ENCODE peak calls at places on chromosomes 11 and 22, in ten cellular contexts. One of them, this sample, is unnamed. For H3K27me3, the result is how much of the 10 kb centered on the place peaks cover.

GRCh38 chr11:91981995-91982394 is 242.6 kb upstream of the FAT3 start:
- DNase-seq in dorsolateral prefrontal cortex: no peak
- DNase-seq in pancreas: no peak
- DNase-seq in cardiac muscle cell: peak
- DNase-seq in left lung: peak
- DNase-seq in SK-N-SH: no peak
- DNase-seq in mesenchymal stem cell: peak
- DNase-seq in stomach: no peak
- DNase-seq in astrocyte: peak
- DNase-seq in CD8-positive, alpha-beta T cell: no peak
- DNase-seq in this sample: peak

GRCh38 chr11:2095542-2095941 is 43.6 kb downstream of the IGF2 start:
- DNase-seq in dorsolateral prefrontal cortex: no peak
- DNase-seq in pancreas: no peak
- DNase-seq in cardiac muscle cell: no peak
- DNase-seq in left lung: no peak
- DNase-seq in SK-N-SH: no peak
- DNase-seq in mesenchymal stem cell: no peak
- DNase-seq in stomach: no peak
- DNase-seq in astrocyte: no peak
- DNase-seq in CD8-positive, alpha-beta T cell: no peak
- DNase-seq in this sample: no peak

GRCh38 chr11:45751430-45751829 is 53.5 kb upstream of the SLC35C1 start:
- DNase-seq in dorsolateral prefrontal cortex: peak
- DNase-seq in pancreas: no peak
- DNase-seq in cardiac muscle cell: no peak
- DNase-seq in left lung: no peak
- DNase-seq in SK-N-SH: no peak
- DNase-seq in mesenchymal stem cell: no peak
- DNase-seq in stomach: no peak
- DNase-seq in astrocyte: no peak
- DNase-seq in CD8-positive, alpha-beta T cell: no peak
- DNase-seq in this sample: no peak

GRCh38 chr22:46122511-46122971 is 27.8 kb upstream of the PPARA start:
- DNase-seq in dorsolateral prefrontal cortex: peak
- DNase-seq in pancreas: peak
- DNase-seq in cardiac muscle cell: peak
- DNase-seq in left lung: peak
- DNase-seq in SK-N-SH: peak
- DNase-seq in mesenchymal stem cell: peak
- DNase-seq in stomach: peak
- DNase-seq in astrocyte: no peak
- DNase-seq in CD8-positive, alpha-beta T cell: peak
- DNase-seq in this sample: peak

GRCh38 chr11:119886667-119887230 is 157.7 kb upstream of the NECTIN1 start:
- DNase-seq in dorsolateral prefrontal cortex: no peak
- DNase-seq in pancreas: peak
- DNase-seq in cardiac muscle cell: no peak
- DNase-seq in left lung: no peak
- DNase-seq in SK-N-SH: no peak
- DNase-seq in mesenchymal stem cell: no peak
- DNase-seq in stomach: no peak
- DNase-seq in astrocyte: no peak
- DNase-seq in CD8-positive, alpha-beta T cell: no peak
- DNase-seq in this sample: no peak

GRCh38 chr11:21511835-21512440 is 680.9 kb upstream of the ANO5 start:
- DNase-seq in dorsolateral prefrontal cortex: peak
- DNase-seq in pancreas: peak
- DNase-seq in cardiac muscle cell: peak
- DNase-seq in left lung: peak
- DNase-seq in SK-N-SH: peak
- DNase-seq in mesenchymal stem cell: peak
- DNase-seq in stomach: peak
- DNase-seq in astrocyte: peak
- DNase-seq in CD8-positive, alpha-beta T cell: peak
- DNase-seq in this sample: peak

GRCh38 chr11:65662802-65663633 is at the start of gene RELA:
- DNase-seq in dorsolateral prefrontal cortex: peak
- DNase-seq in pancreas: peak
- DNase-seq in cardiac muscle cell: peak
- DNase-seq in left lung: peak
- DNase-seq in SK-N-SH: peak
- DNase-seq in mesenchymal stem cell: peak
- DNase-seq in stomach: peak
- DNase-seq in astrocyte: peak
- DNase-seq in CD8-positive, alpha-beta T cell: peak
- DNase-seq in this sample: peak

GRCh38 chr11:133776671-133777070 is 68.6 kb downstream of the SPATA19 start:
- DNase-seq in dorsolateral prefrontal cortex: no peak
- DNase-seq in pancreas: no peak
- DNase-seq in cardiac muscle cell: no peak
- DNase-seq in left lung: no peak
- DNase-seq in SK-N-SH: no peak
- DNase-seq in mesenchymal stem cell: no peak
- DNase-seq in stomach: no peak
- DNase-seq in astrocyte: no peak
- DNase-seq in CD8-positive, alpha-beta T cell: no peak
- DNase-seq in this sample: no peak

GRCh38 chr22:23289130-23289503 is 108.8 kb downstream of the BCR start:
- DNase-seq in dorsolateral prefrontal cortex: no peak
- DNase-seq in pancreas: no peak
- DNase-seq in cardiac muscle cell: no peak
- DNase-seq in left lung: no peak
- DNase-seq in SK-N-SH: no peak
- DNase-seq in mesenchymal stem cell: no peak
- DNase-seq in stomach: no peak
- DNase-seq in astrocyte: no peak
- DNase-seq in CD8-positive, alpha-beta T cell: no peak
- DNase-seq in this sample: no peak

DNA sequence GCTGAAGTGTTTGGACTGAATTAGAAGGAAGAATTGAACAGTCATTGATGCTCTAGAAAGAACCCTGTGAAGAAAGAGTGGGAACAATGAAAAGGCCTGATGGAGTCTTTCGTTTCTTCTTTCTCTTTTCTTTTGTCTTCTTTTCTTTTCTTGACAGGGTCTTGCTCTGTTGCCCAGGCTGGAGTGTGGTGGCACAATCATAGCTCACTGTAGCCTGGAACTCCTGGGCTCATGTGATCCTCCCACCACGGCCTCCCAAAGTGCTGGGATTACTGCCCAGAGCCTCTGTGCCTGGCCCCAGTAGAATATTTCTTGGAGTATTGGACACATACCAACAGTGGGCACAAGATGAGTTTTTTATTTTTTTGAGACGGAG is 1.1 kb downstream of the FEN1 start:
- DNase-seq in dorsolateral prefrontal cortex: no peak
- DNase-seq in pancreas: no peak
- DNase-seq in cardiac muscle cell: no peak
- DNase-seq in left lung: no peak
- DNase-seq in SK-N-SH: no peak
- DNase-seq in mesenchymal stem cell: no peak
- DNase-seq in stomach: no peak
- DNase-seq in astrocyte: no peak
- DNase-seq in CD8-positive, alpha-beta T cell: no peak
- DNase-seq in this sample: peak
- H3K4me3 ChIP-seq in dorsolateral prefrontal cortex: no peak
- H3K4me3 ChIP-seq in pancreas: no peak
- H3K4me3 ChIP-seq in cardiac muscle cell: peak
- H3K4me3 ChIP-seq in left lung: peak
- H3K4me3 ChIP-seq in SK-N-SH: peak
- H3K4me3 ChIP-seq in mesenchymal stem cell: peak
- H3K4me3 ChIP-seq in stomach: peak
- H3K4me3 ChIP-seq in astrocyte: peak
- H3K4me3 ChIP-seq in CD8-positive, alpha-beta T cell: no peak
- H3K4me3 ChIP-seq in this sample: peak

GRCh38 chr11:27618591-27618990 is 81.7 kb downstream of the BDNF start:
- DNase-seq in dorsolateral prefrontal cortex: no peak
- DNase-seq in pancreas: no peak
- DNase-seq in cardiac muscle cell: no peak
- DNase-seq in left lung: no peak
- DNase-seq in SK-N-SH: no peak
- DNase-seq in mesenchymal stem cell: no peak
- DNase-seq in stomach: no peak
- DNase-seq in astrocyte: no peak
- DNase-seq in CD8-positive, alpha-beta T cell: no peak
- DNase-seq in this sample: no peak
- H3K27me3 ChIP-seq in dorsolateral prefrontal cortex: under half
- H3K27me3 ChIP-seq in pancreas: under half
- H3K27me3 ChIP-seq in cardiac muscle cell: under half
- H3K27me3 ChIP-seq in left lung: under half
- H3K27me3 ChIP-seq in SK-N-SH: under half
- H3K27me3 ChIP-seq in mesenchymal stem cell: under half
- H3K27me3 ChIP-seq in stomach: under half
- H3K27me3 ChIP-seq in astrocyte: under half
- H3K27me3 ChIP-seq in CD8-positive, alpha-beta T cell: under half
- H3K27me3 ChIP-seq in this sample: under half

GRCh38 chr11:71144736-71145135 is 107.6 kb downstream of the SHANK2 start:
- DNase-seq in dorsolateral prefrontal cortex: peak
- DNase-seq in pancreas: no peak
- DNase-seq in cardiac muscle cell: no peak
- DNase-seq in left lung: no peak
- DNase-seq in SK-N-SH: no peak
- DNase-seq in mesenchymal stem cell: no peak
- DNase-seq in stomach: no peak
- DNase-seq in astrocyte: no peak
- DNase-seq in CD8-positive, alpha-beta T cell: no peak
- DNase-seq in this sample: no peak

GRCh38 chr11:71146846-71147245 is 105.5 kb downstream of the SHANK2 start:
- DNase-seq in dorsolateral prefrontal cortex: no peak
- DNase-seq in pancreas: no peak
- DNase-seq in cardiac muscle cell: no peak
- DNase-seq in left lung: no peak
- DNase-seq in SK-N-SH: no peak
- DNase-seq in mesenchymal stem cell: no peak
- DNase-seq in stomach: no peak
- DNase-seq in astrocyte: no peak
- DNase-seq in CD8-positive, alpha-beta T cell: no peak
- DNase-seq in this sample: no peak

GRCh38 chr11:71145988-71146824 is 106.2 kb downstream of the SHANK2 start:
- DNase-seq in dorsolateral prefrontal cortex: no peak
- DNase-seq in pancreas: no peak
- DNase-seq in cardiac muscle cell: no peak
- DNase-seq in left lung: no peak
- DNase-seq in SK-N-SH: no peak
- DNase-seq in mesenchymal stem cell: no peak
- DNase-seq in stomach: no peak
- DNase-seq in astrocyte: no peak
- DNase-seq in CD8-positive, alpha-beta T cell: no peak
- DNase-seq in this sample: no peak

GRCh38 chr11:71145368-71145767 is 107.0 kb downstream of the SHANK2 start:
- DNase-seq in dorsolateral prefrontal cortex: no peak
- DNase-seq in pancreas: no peak
- DNase-seq in cardiac muscle cell: no peak
- DNase-seq in left lung: no peak
- DNase-seq in SK-N-SH: no peak
- DNase-seq in mesenchymal stem cell: no peak
- DNase-seq in stomach: no peak
- DNase-seq in astrocyte: no peak
- DNase-seq in CD8-positive, alpha-beta T cell: no peak
- DNase-seq in this sample: no peak

GRCh38 chr11:71144010-71144409 is 108.4 kb downstream of the SHANK2 start:
- DNase-seq in dorsolateral prefrontal cortex: no peak
- DNase-seq in pancreas: no peak
- DNase-seq in cardiac muscle cell: no peak
- DNase-seq in left lung: no peak
- DNase-seq in SK-N-SH: no peak
- DNase-seq in mesenchymal stem cell: no peak
- DNase-seq in stomach: no peak
- DNase-seq in astrocyte: no peak
- DNase-seq in CD8-positive, alpha-beta T cell: no peak
- DNase-seq in this sample: no peak
- H3K4me3 ChIP-seq in dorsolateral prefrontal cortex: no peak
- H3K4me3 ChIP-seq in pancreas: no peak
- H3K4me3 ChIP-seq in cardiac muscle cell: no peak
- H3K4me3 ChIP-seq in left lung: no peak
- H3K4me3 ChIP-seq in SK-N-SH: no peak
- H3K4me3 ChIP-seq in mesenchymal stem cell: no peak
- H3K4me3 ChIP-seq in stomach: no peak
- H3K4me3 ChIP-seq in astrocyte: no peak
- H3K4me3 ChIP-seq in CD8-positive, alpha-beta T cell: no peak
- H3K4me3 ChIP-seq in this sample: no peak

GRCh38 chr22:44194569-44194968 is 13.8 kb downstream of the PARVG start:
- DNase-seq in dorsolateral prefrontal cortex: no peak
- DNase-seq in pancreas: no peak
- DNase-seq in cardiac muscle cell: no peak
- DNase-seq in left lung: no peak
- DNase-seq in SK-N-SH: no peak
- DNase-seq in mesenchymal stem cell: no peak
- DNase-seq in stomach: no peak
- DNase-seq in astrocyte: no peak
- DNase-seq in CD8-positive, alpha-beta T cell: no peak
- DNase-seq in this sample: no peak

GRCh38 chr22:44192098-44192810 is 11.5 kb downstream of the PARVG start:
- DNase-seq in dorsolateral prefrontal cortex: no peak
- DNase-seq in pancreas: peak
- DNase-seq in cardiac muscle cell: peak
- DNase-seq in left lung: no peak
- DNase-seq in SK-N-SH: peak
- DNase-seq in mesenchymal stem cell: no peak
- DNase-seq in stomach: no peak
- DNase-seq in astrocyte: no peak
- DNase-seq in CD8-positive, alpha-beta T cell: peak
- DNase-seq in this sample: peak

GRCh38 chr22:44191036-44191454 is 10.3 kb downstream of the PARVG start:
- DNase-seq in dorsolateral prefrontal cortex: no peak
- DNase-seq in pancreas: peak
- DNase-seq in cardiac muscle cell: no peak
- DNase-seq in left lung: no peak
- DNase-seq in SK-N-SH: no peak
- DNase-seq in mesenchymal stem cell: no peak
- DNase-seq in stomach: no peak
- DNase-seq in astrocyte: peak
- DNase-seq in CD8-positive, alpha-beta T cell: no peak
- DNase-seq in this sample: peak

GRCh38 chr22:44193537-44193896 is 12.8 kb downstream of the PARVG start:
- DNase-seq in dorsolateral prefrontal cortex: no peak
- DNase-seq in pancreas: no peak
- DNase-seq in cardiac muscle cell: no peak
- DNase-seq in left lung: no peak
- DNase-seq in SK-N-SH: no peak
- DNase-seq in mesenchymal stem cell: no peak
- DNase-seq in stomach: no peak
- DNase-seq in astrocyte: no peak
- DNase-seq in CD8-positive, alpha-beta T cell: no peak
- DNase-seq in this sample: no peak

DNA sequence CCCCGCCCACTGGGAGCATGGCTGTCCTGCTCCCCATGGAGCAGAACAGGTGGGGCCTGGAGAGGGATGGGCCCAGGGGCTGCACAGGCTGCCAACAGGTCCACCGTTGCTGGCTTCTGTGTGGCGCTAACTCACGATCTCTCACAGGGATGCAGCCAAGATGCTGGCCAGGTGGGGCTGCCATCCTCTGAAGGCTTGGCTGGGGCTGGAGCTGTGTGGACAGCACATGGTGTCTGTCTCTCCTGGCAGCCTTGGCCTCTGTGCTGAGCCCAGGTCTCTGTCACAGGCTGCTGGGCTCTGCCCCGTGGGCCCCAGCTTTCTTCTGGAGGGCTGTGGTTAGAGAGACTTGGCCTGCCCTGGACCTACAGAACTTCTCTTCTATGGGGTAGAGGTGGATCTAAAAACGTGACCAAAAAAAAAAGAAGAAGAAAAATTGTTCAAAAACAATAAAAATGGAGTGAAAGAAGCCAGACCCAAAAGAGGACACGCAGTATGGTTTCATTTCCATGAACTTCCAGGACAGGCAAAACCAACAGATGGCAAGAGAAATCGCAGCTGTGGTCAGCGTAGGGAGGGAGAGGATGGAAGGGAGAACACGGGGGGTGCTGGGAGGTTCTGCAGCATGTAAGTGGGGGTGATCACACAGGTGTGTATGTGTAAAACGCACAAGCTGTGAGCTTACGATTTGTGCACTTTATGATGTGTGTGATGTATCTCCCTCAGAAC is 12.2 kb downstream of the PARVG start:
- DNase-seq in dorsolateral prefrontal cortex: no peak
- DNase-seq in pancreas: peak
- DNase-seq in cardiac muscle cell: no peak
- DNase-seq in left lung: no peak
- DNase-seq in SK-N-SH: no peak
- DNase-seq in mesenchymal stem cell: no peak
- DNase-seq in stomach: no peak
- DNase-seq in astrocyte: no peak
- DNase-seq in CD8-positive, alpha-beta T cell: no peak
- DNase-seq in this sample: no peak
- H3K27me3 ChIP-seq in dorsolateral prefrontal cortex: under half
- H3K27me3 ChIP-seq in pancreas: under half
- H3K27me3 ChIP-seq in cardiac muscle cell: under half
- H3K27me3 ChIP-seq in left lung: under half
- H3K27me3 ChIP-seq in SK-N-SH: under half
- H3K27me3 ChIP-seq in mesenchymal stem cell: under half
- H3K27me3 ChIP-seq in stomach: under half
- H3K27me3 ChIP-seq in astrocyte: under half
- H3K27me3 ChIP-seq in CD8-positive, alpha-beta T cell: under half
- H3K27me3 ChIP-seq in this sample: under half

This sample was measured in MG63.